ENCODE peak calls at places on chromosomes 1 and 21, in six cellular contexts. One of them, this sample, is unnamed.
A peak's percentile ranks its signal among the peaks of the same experiment; 100 is the strongest.

GRCh38 chr1:183896466-183897026 is 91.6 kb downstream of the RGL1 start:
- DNase-seq in A549: no peak
- DNase-seq in SK-N-SH: no peak
- DNase-seq in IMR-90: peak; percentile 49
- DNase-seq in K562: no peak
- DNase-seq in GM12878: no peak
- DNase-seq in this sample: no peak

GRCh38 chr1:204151562-204152309 is at the start of gene ETNK2:
- DNase-seq in A549: peak; percentile 83
- DNase-seq in SK-N-SH: peak; percentile 98
- DNase-seq in IMR-90: peak; percentile 56
- DNase-seq in K562: peak; percentile 99
- DNase-seq in GM12878: no peak
- DNase-seq in this sample: no peak

GRCh38 chr1:5980314-5981008 is 11.8 kb downstream of the NPHP4 start:
- DNase-seq in A549: no peak
- DNase-seq in SK-N-SH: peak; percentile 84
- DNase-seq in IMR-90: peak; percentile 34
- DNase-seq in K562: peak; percentile 78
- DNase-seq in GM12878: no peak
- DNase-seq in this sample: no peak

GRCh38 chr1:39754026-39754569 is 15.4 kb downstream of the PPIE start:
- DNase-seq in A549: no peak
- DNase-seq in SK-N-SH: no peak
- DNase-seq in IMR-90: peak; percentile 61
- DNase-seq in K562: no peak
- DNase-seq in GM12878: no peak
- DNase-seq in this sample: no peak

GRCh38 chr1:3669421-3669821 is 17.1 kb downstream of the TP73 start:
- DNase-seq in A549: no peak
- DNase-seq in SK-N-SH: no peak
- DNase-seq in IMR-90: no peak
- DNase-seq in K562: no peak
- DNase-seq in GM12878: no peak
- DNase-seq in this sample: no peak

GRCh38 chr1:167819849-167820683 is 93.9 kb downstream of the ADCY10 start:
- DNase-seq in A549: peak; percentile 85
- DNase-seq in SK-N-SH: peak; percentile 92
- DNase-seq in IMR-90: peak; percentile 96
- DNase-seq in K562: peak; percentile 90
- DNase-seq in GM12878: no peak
- DNase-seq in this sample: no peak

GRCh38 chr1:34419662-34420061 is 243.0 kb downstream of the C1orf94 start:
- DNase-seq in A549: no peak
- DNase-seq in SK-N-SH: peak; percentile 29
- DNase-seq in IMR-90: no peak
- DNase-seq in K562: peak; percentile 15
- DNase-seq in GM12878: no peak
- DNase-seq in this sample: no peak

GRCh38 chr1:76955652-76956051 is 88.4 kb downstream of the ST6GALNAC5 start:
- DNase-seq in A549: no peak
- DNase-seq in SK-N-SH: no peak
- DNase-seq in IMR-90: peak; percentile 13
- DNase-seq in K562: no peak
- DNase-seq in GM12878: no peak
- DNase-seq in this sample: no peak

GRCh38 chr1:244403431-244403830 is 48.3 kb downstream of the ADSS2 start:
- DNase-seq in A549: no peak
- DNase-seq in SK-N-SH: no peak
- DNase-seq in IMR-90: no peak
- DNase-seq in K562: no peak
- DNase-seq in GM12878: no peak
- DNase-seq in this sample: no peak

GRCh38 chr1:34547043-34547674 is 207.7 kb upstream of the GJB5 start:
- DNase-seq in A549: no peak
- DNase-seq in SK-N-SH: peak; percentile 18
- DNase-seq in IMR-90: no peak
- DNase-seq in K562: no peak
- DNase-seq in GM12878: no peak
- DNase-seq in this sample: peak; percentile 37

GRCh38 chr1:152517237-152517811 is 3.0 kb downstream of the CRCT1 start:
- DNase-seq in A549: peak; percentile 64
- DNase-seq in SK-N-SH: no peak
- DNase-seq in IMR-90: no peak
- DNase-seq in K562: no peak
- DNase-seq in GM12878: no peak
- DNase-seq in this sample: no peak

GRCh38 chr1:23619299-23620188 is 60.2 kb upstream of the ID3 start:
- DNase-seq in A549: no peak
- DNase-seq in SK-N-SH: peak; percentile 78
- DNase-seq in IMR-90: peak; percentile 13
- DNase-seq in K562: peak; percentile 92
- DNase-seq in GM12878: no peak
- DNase-seq in this sample: no peak

GRCh38 chr1:178693368-178693767 is 31.7 kb upstream of the RALGPS2 start:
- DNase-seq in A549: no peak
- DNase-seq in SK-N-SH: no peak
- DNase-seq in IMR-90: peak; percentile 22
- DNase-seq in K562: no peak
- DNase-seq in GM12878: no peak
- DNase-seq in this sample: peak; percentile 25

GRCh38 chr1:25710583-25711347 is 89.2 kb upstream of the SELENON start:
- DNase-seq in A549: no peak
- DNase-seq in SK-N-SH: no peak
- DNase-seq in IMR-90: peak; percentile 66
- DNase-seq in K562: no peak
- DNase-seq in GM12878: no peak
- DNase-seq in this sample: peak; percentile 7

GRCh38 chr21:43903451-43904091 is 38.5 kb downstream of the AGPAT3 start:
- DNase-seq in A549: no peak
- DNase-seq in SK-N-SH: peak; percentile 67
- DNase-seq in IMR-90: no peak
- DNase-seq in K562: no peak
- DNase-seq in GM12878: no peak
- DNase-seq in this sample: no peak

GRCh38 chr1:2393471-2393877 is 1.8 kb downstream of the RER1 start:
- DNase-seq in A549: no peak
- DNase-seq in SK-N-SH: no peak
- DNase-seq in IMR-90: no peak
- DNase-seq in K562: no peak
- DNase-seq in GM12878: no peak
- DNase-seq in this sample: peak; percentile 42

GRCh38 chr21:42513985-42514882 is 582 bp downstream of the SLC37A1 start:
- DNase-seq in A549: peak; percentile 28
- DNase-seq in SK-N-SH: peak; percentile 74
- DNase-seq in IMR-90: no peak
- DNase-seq in K562: peak; percentile 43
- DNase-seq in GM12878: no peak
- DNase-seq in this sample: no peak

GRCh38 chr1:244322181-244322580 is 129.5 kb downstream of the ADSS2 start:
- DNase-seq in A549: no peak
- DNase-seq in SK-N-SH: no peak
- DNase-seq in IMR-90: no peak
- DNase-seq in K562: no peak
- DNase-seq in GM12878: no peak
- DNase-seq in this sample: no peak

GRCh38 chr1:190578015-190578414 is 100.4 kb upstream of the BRINP3 start:
- DNase-seq in A549: no peak
- DNase-seq in SK-N-SH: peak; percentile 34
- DNase-seq in IMR-90: no peak
- DNase-seq in K562: no peak
- DNase-seq in GM12878: no peak
- DNase-seq in this sample: no peak
- TF ChIP-seq SMC3 in A549: no peak
- TF ChIP-seq SMC3 in SK-N-SH: no peak
- TF ChIP-seq SMC3 in IMR-90: no peak
- TF ChIP-seq SMC3 in K562: no peak
- TF ChIP-seq SMC3 in GM12878: no peak
- TF ChIP-seq SMC3 in this sample: no peak

GRCh38 chr1:116166011-116166571 is 54.9 kb downstream of the MAB21L3 start:
- DNase-seq in A549: no peak
- DNase-seq in SK-N-SH: no peak
- DNase-seq in IMR-90: no peak
- DNase-seq in K562: no peak
- DNase-seq in GM12878: no peak
- DNase-seq in this sample: no peak

GRCh38 chr1:116166655-116167054 is 55.5 kb downstream of the MAB21L3 start:
- DNase-seq in A549: no peak
- DNase-seq in SK-N-SH: no peak
- DNase-seq in IMR-90: no peak
- DNase-seq in K562: no peak
- DNase-seq in GM12878: no peak
- DNase-seq in this sample: no peak

GRCh38 chr1:116167625-116168276 is 56.6 kb downstream of the MAB21L3 start:
- DNase-seq in A549: no peak
- DNase-seq in SK-N-SH: no peak
- DNase-seq in IMR-90: no peak
- DNase-seq in K562: peak; percentile 41
- DNase-seq in GM12878: no peak
- DNase-seq in this sample: no peak

GRCh38 chr1:116169898-116170297 is 58.7 kb downstream of the MAB21L3 start:
- DNase-seq in A549: no peak
- DNase-seq in SK-N-SH: no peak
- DNase-seq in IMR-90: no peak
- DNase-seq in K562: no peak
- DNase-seq in GM12878: no peak
- DNase-seq in this sample: no peak

GRCh38 chr1:116168277-116169032 is 57.3 kb downstream of the MAB21L3 start:
- DNase-seq in A549: peak; percentile 51
- DNase-seq in SK-N-SH: no peak
- DNase-seq in IMR-90: peak; percentile 23
- DNase-seq in K562: peak; percentile 97
- DNase-seq in GM12878: no peak
- DNase-seq in this sample: no peak
- H3K27ac ChIP-seq in A549: peak overlapping the region; percentile 87
- H3K27ac ChIP-seq in SK-N-SH: no peak overlapping the region
- H3K27ac ChIP-seq in IMR-90: no peak overlapping the region
- H3K27ac ChIP-seq in K562: no peak overlapping the region
- H3K27ac ChIP-seq in GM12878: no peak overlapping the region
- H3K27ac ChIP-seq in this sample: no peak overlapping the region

DNA sequence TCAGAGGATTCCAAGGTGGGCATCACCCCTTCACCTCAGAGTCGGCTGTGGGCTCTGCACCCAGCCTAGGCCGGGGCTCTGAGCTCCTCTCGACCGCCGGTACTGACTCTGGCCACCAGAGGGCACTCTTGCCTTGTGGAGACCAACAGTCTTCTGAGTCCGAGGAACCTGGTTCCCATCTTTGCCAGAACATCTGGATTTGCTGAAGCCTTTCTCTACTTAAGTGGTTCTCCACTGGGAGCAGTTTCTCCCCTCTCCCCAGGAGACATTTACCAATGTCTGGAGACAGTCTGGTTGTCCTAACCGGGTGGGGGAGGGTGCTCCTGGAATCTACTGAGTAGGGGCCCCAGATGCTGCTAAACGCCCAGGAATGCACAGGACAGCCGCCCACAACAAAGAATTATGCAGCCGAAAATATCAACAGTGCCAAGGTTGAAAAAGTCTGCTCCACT is 9.4 kb downstream of the ETV3L start:
- DNase-seq in A549: peak; percentile 85
- DNase-seq in SK-N-SH: peak; percentile 88
- DNase-seq in IMR-90: peak; percentile 87
- DNase-seq in K562: peak; percentile 87
- DNase-seq in GM12878: no peak
- DNase-seq in this sample: peak; percentile 64
- H3K4me3 ChIP-seq in A549: no peak overlapping the region
- H3K4me3 ChIP-seq in SK-N-SH: peak overlapping the region; percentile 22
- H3K4me3 ChIP-seq in IMR-90: no peak overlapping the region
- H3K4me3 ChIP-seq in K562: no peak overlapping the region
- H3K4me3 ChIP-seq in GM12878: no peak overlapping the region
- H3K4me3 ChIP-seq in this sample: no peak overlapping the region

GRCh38 chr1:153937331-153937730 is 9.2 kb downstream of the DENND4B start:
- DNase-seq in A549: no peak
- DNase-seq in SK-N-SH: peak; percentile 7
- DNase-seq in IMR-90: no peak
- DNase-seq in K562: no peak
- DNase-seq in GM12878: no peak
- DNase-seq in this sample: no peak

GRCh38 chr1:153940756-153941155 is 5.8 kb downstream of the DENND4B start:
- DNase-seq in A549: no peak
- DNase-seq in SK-N-SH: peak; percentile 5
- DNase-seq in IMR-90: no peak
- DNase-seq in K562: no peak
- DNase-seq in GM12878: no peak
- DNase-seq in this sample: no peak

GRCh38 chr1:153939476-153939875 is 7.0 kb downstream of the DENND4B start:
- DNase-seq in A549: no peak
- DNase-seq in SK-N-SH: peak; percentile 12
- DNase-seq in IMR-90: no peak
- DNase-seq in K562: no peak
- DNase-seq in GM12878: no peak
- DNase-seq in this sample: no peak

GRCh38 chr1:153936011-153936802 is 10.3 kb downstream of the DENND4B start:
- DNase-seq in A549: no peak
- DNase-seq in SK-N-SH: peak; percentile 4
- DNase-seq in IMR-90: no peak
- DNase-seq in K562: no peak
- DNase-seq in GM12878: no peak
- DNase-seq in this sample: no peak

GRCh38 chr1:153938996-153939395 is 7.5 kb downstream of the DENND4B start:
- DNase-seq in A549: no peak
- DNase-seq in SK-N-SH: peak; percentile 23
- DNase-seq in IMR-90: no peak
- DNase-seq in K562: no peak
- DNase-seq in GM12878: no peak
- DNase-seq in this sample: no peak
- TF ChIP-seq SMC3 in A549: no peak
- TF ChIP-seq SMC3 in SK-N-SH: no peak
- TF ChIP-seq SMC3 in IMR-90: no peak
- TF ChIP-seq SMC3 in K562: no peak
- TF ChIP-seq SMC3 in GM12878: no peak
- TF ChIP-seq SMC3 in this sample: no peak

GRCh38 chr1:81702903-81703302 is 97.8 kb upstream of the ADGRL2 start:
- DNase-seq in A549: no peak
- DNase-seq in SK-N-SH: no peak
- DNase-seq in IMR-90: peak; percentile 95
- DNase-seq in K562: no peak
- DNase-seq in GM12878: no peak
- DNase-seq in this sample: no peak
- H3K27ac ChIP-seq in A549: peak overlapping the region; percentile 75
- H3K27ac ChIP-seq in SK-N-SH: peak overlapping the region; percentile 67
- H3K27ac ChIP-seq in IMR-90: peak overlapping the region; percentile 84
- H3K27ac ChIP-seq in K562: no peak overlapping the region
- H3K27ac ChIP-seq in GM12878: no peak overlapping the region
- H3K27ac ChIP-seq in this sample: no peak overlapping the region

DNA sequence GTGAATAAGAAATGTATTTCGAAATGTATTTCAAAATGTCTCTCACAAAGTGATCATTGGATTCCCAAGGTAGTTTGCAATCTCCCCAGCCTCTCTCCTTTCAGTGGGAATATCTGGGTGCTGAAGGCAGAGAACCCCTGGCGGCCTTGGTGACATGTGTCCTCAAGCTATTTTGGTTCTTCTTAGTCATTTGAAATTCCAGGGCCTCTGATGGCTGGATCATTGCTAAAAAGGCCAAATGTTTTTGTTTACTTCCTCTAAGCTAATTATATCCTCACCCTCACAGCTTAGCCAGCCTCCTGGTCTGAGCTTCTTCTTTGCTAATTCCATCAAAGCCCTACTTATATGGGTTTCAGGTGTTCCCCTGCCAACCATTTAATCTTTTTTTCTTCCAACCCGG is 71.2 kb downstream of the LRRC40 start:
- DNase-seq in A549: no peak
- DNase-seq in SK-N-SH: no peak
- DNase-seq in IMR-90: no peak
- DNase-seq in K562: no peak
- DNase-seq in GM12878: no peak
- DNase-seq in this sample: no peak
- H3K4me3 ChIP-seq in A549: no peak overlapping the region
- H3K4me3 ChIP-seq in SK-N-SH: no peak overlapping the region
- H3K4me3 ChIP-seq in IMR-90: no peak overlapping the region
- H3K4me3 ChIP-seq in K562: no peak overlapping the region
- H3K4me3 ChIP-seq in GM12878: no peak overlapping the region
- H3K4me3 ChIP-seq in this sample: no peak overlapping the region

This sample was measured in HepG2.